ENCODE peak calls at places on chromosomes 3 and 15, in seven cellular contexts. B is posterior cingulate gyrus; I is EL; C is CD8-positive, alpha-beta memory T cell; Q is lower leg skin; V is tibial artery; Z is NCI-H226. K is an unnamed sample.

GRCh38 chr3:104878395-104878794 is 488.3 kb upstream of the ALCAM start:
- DNase-seq in Z (peak), B (no peak), C (no peak), I (no peak), Q (no peak), V (no peak), K (no peak)

GRCh38 chr3:196774191-196774820 is 34.6 kb downstream of the PAK2 start:
- DNase-seq in Q (no peak), C (no peak), V (no peak), Z (no peak), I (peak), B (no peak), K (no peak)

GRCh38 chr3:84946240-84946639 is 12.5 kb upstream of the CADM2 start:
- DNase-seq in C (no peak), B (no peak), Q (no peak), I (no peak), V (no peak), Z (no peak), K (no peak)

GRCh38 chr3:183554377-183554776 is 1.1 kb downstream of the KLHL6 start:
- DNase-seq in C (no peak), V (no peak), Z (no peak), Q (no peak), I (no peak), B (no peak), K (no peak)

GRCh38 chr3:49255112-49255511 is 21.9 kb downstream of the C3orf62 start:
- DNase-seq in V (peak), C (no peak), Z (no peak), Q (peak), I (peak), B (no peak), K (no peak)

GRCh38 chr3:158486200-158486599 is 84.8 kb upstream of the MLF1 start:
- DNase-seq in V (no peak), I (no peak), Z (peak), Q (no peak), C (no peak), B (no peak), K (no peak)

GRCh38 chr3:4997946-4998345 is 18.7 kb downstream of the BHLHE40 start:
- DNase-seq in B (no peak), V (no peak), Q (peak), Z (no peak), I (no peak), C (no peak), K (no peak)

GRCh38 chr15:43204016-43204901 is 16.6 kb downstream of the EPB42 start:
- DNase-seq in V (no peak), B (peak), C (no peak), I (peak), Q (peak), Z (peak), K (peak)

GRCh38 chr3:160481856-160482255 is 32.3 kb upstream of the TRIM59 start:
- DNase-seq in B (no peak), Z (no peak), V (no peak), C (no peak), I (no peak), Q (no peak), K (no peak)

GRCh38 chr3:99965077-99965476 is 147.4 kb downstream of the CMSS1 start:
- DNase-seq in V (no peak), Q (no peak), I (peak), C (no peak), Z (peak), B (no peak), K (no peak)

GRCh38 chr15:83919319-83919830 is 265.5 kb downstream of the ADAMTSL3 start:
- DNase-seq in Z (no peak), V (no peak), I (no peak), B (no peak), C (no peak), Q (no peak), K (no peak)

GRCh38 chr3:156729460-156730179 is 55.2 kb downstream of the TIPARP start:
- DNase-seq in C (no peak), I (no peak), Q (no peak), Z (no peak), V (no peak), B (no peak), K (no peak)

GRCh38 chr3:160948273-160948672 is 156.9 kb downstream of the B3GALNT1 start:
- DNase-seq in Z (no peak), C (no peak), B (no peak), Q (no peak), I (no peak), V (no peak), K (no peak)

GRCh38 chr15:30903497-30904187 is at the start of gene FAN1:
- DNase-seq in Z (peak), I (peak), B (peak), Q (peak), C (peak), V (peak), K (peak)

GRCh38 chr3:169498336-169498735 is 165.2 kb downstream of the MECOM start:
- DNase-seq in B (no peak), I (no peak), Z (no peak), C (no peak), V (no peak), Q (no peak), K (no peak)

GRCh38 chr3:17969244-17969643 is 226.8 kb upstream of the TBC1D5 start:
- DNase-seq in Z (no peak), C (no peak), Q (no peak), V (no peak), I (no peak), B (no peak), K (no peak)

GRCh38 chr3:186109897-186110803 is 1.3 kb upstream of the ETV5 start:
- DNase-seq in I (peak), Z (no peak), C (no peak), V (peak), B (peak), Q (peak), K (no peak)

GRCh38 chr15:25374143-25374542 is 64.7 kb downstream of the UBE3A start:
- DNase-seq in B (no peak), V (no peak), C (no peak), Z (peak), I (peak), Q (no peak), K (no peak)

GRCh38 chr3:183953471-183954070 is 64.1 kb downstream of the ABCC5 start:
- DNase-seq in I (no peak), B (no peak), V (no peak), C (no peak), Q (no peak), Z (no peak), K (no peak)

GRCh38 chr3:123750209-123750608 is 133.9 kb downstream of the MYLK start:
- DNase-seq in C (no peak), I (peak), Z (no peak), B (no peak), V (no peak), Q (no peak), K (no peak)

GRCh38 chr15:96064351-96064756 is 266.1 kb upstream of the NR2F2 start:
- DNase-seq in C (no peak), I (peak), Q (no peak), Z (peak), B (no peak), V (no peak), K (no peak)

GRCh38 chr15:29331669-29332068 is 62.0 kb upstream of the NSMCE3 start:
- DNase-seq in C (no peak), Q (no peak), B (no peak), I (no peak), V (no peak), Z (no peak), K (no peak)

GRCh38 chr3:124796477-124796876 is 66.2 kb downstream of the UMPS start:
- DNase-seq in Q (no peak), B (no peak), I (no peak), C (no peak), V (no peak), Z (no peak), K (no peak)

GRCh38 chr3:18771931-18772330 is 346.8 kb upstream of the SATB1 start:
- DNase-seq in I (no peak), C (no peak), B (no peak), Q (no peak), V (no peak), Z (no peak), K (no peak)

GRCh38 chr3:73729969-73730440 is 105.3 kb upstream of the PDZRN3 start:
- DNase-seq in B (no peak), I (no peak), Q (no peak), Z (no peak), V (no peak), C (no peak), K (no peak)

GRCh38 chr15:96416218-96416933 is 85.9 kb downstream of the NR2F2 start:
- DNase-seq in Q (no peak), B (no peak), I (no peak), V (no peak), Z (no peak), C (no peak), K (no peak)

GRCh38 chr3:20057612-20058180 is 17.4 kb downstream of the KAT2B start:
- DNase-seq in Q (no peak), C (no peak), V (no peak), Z (peak), I (no peak), B (no peak), K (no peak)

GRCh38 chr3:192933779-192934456 is 16.3 kb upstream of the MB21D2 start:
- DNase-seq in Z (no peak), I (peak), B (no peak), Q (no peak), C (no peak), V (no peak), K (no peak)

GRCh38 chr3:49906004-49906860 is 2.6 kb upstream of the MST1R start:
- DNase-seq in Z (peak), B (peak), Q (no peak), V (no peak), I (peak), C (peak), K (peak)

GRCh38 chr3:158953131-158953530 is 151.3 kb downstream of the MFSD1 start:
- DNase-seq in I (peak), V (no peak), B (no peak), C (no peak), Z (no peak), Q (no peak), K (no peak)

GRCh38 chr3:46797486-46797885 is 65.8 kb downstream of the MYL3 start:
- DNase-seq in Z (no peak), V (no peak), B (no peak), I (no peak), C (no peak), Q (no peak), K (no peak)

GRCh38 chr15:35394416-35394815 is 151.5 kb downstream of the DPH6 start:
- DNase-seq in Q (no peak), B (no peak), Z (no peak), V (no peak), I (peak), C (no peak), K (no peak)

GRCh38 chr3:124250053-124250452 is 258.1 kb upstream of the ROPN1 start:
- DNase-seq in C (no peak), V (no peak), Z (no peak), I (no peak), B (no peak), Q (no peak), K (no peak)

GRCh38 chr15:80031841-80032240 is 27.6 kb upstream of the ZFAND6 start:
- DNase-seq in V (no peak), I (no peak), B (no peak), Z (no peak), C (no peak), Q (no peak), K (no peak)

GRCh38 chr15:73753250-73754130 is at the start of gene INSYN1:
- DNase-seq in C (no peak), Q (peak), I (peak), V (no peak), B (peak), Z (peak), K (no peak)

GRCh38 chr3:159938712-159939111 is 49.9 kb upstream of the IL12A start:
- DNase-seq in Q (no peak), B (no peak), V (no peak), C (no peak), I (peak), Z (no peak), K (no peak)

GRCh38 chr15:33778911-33779310 is 189.4 kb upstream of the CHRM5 start:
- DNase-seq in C (no peak), I (no peak), Q (no peak), B (no peak), V (no peak), Z (no peak), K (no peak)

GRCh38 chr3:11568503-11569155 is 75.1 kb downstream of the VGLL4 start:
- DNase-seq in Z (no peak), C (no peak), Q (peak), B (peak), I (peak), V (peak), K (no peak)

K was measured in CD4-positive, alpha-beta T cell.